ENCODE peak calls at places on chromosomes 2 and 18, in seven cellular contexts. L is H1, G is left lung, I is RWPE1, E is kidney, U is testis, O is esophagus squamous epithelium. P is an unnamed sample.

GRCh38 chr18:48675330-48675761 is 136.5 kb downstream of the CTIF start:
- DNase-seq in L (peak), G (peak), I (peak), E (peak), U (peak), O (peak), P (peak)

GRCh38 chr2:156901373-156902031 is 356.0 kb upstream of the GALNT5 start:
- DNase-seq in L (no peak), G (no peak), I (no peak), E (no peak), U (no peak), O (no peak), P (peak)

GRCh38 chr2:154392256-154392655 is 306.2 kb upstream of the KCNJ3 start:
- DNase-seq in L (no peak), G (no peak), I (no peak), E (no peak), U (no peak), O (no peak), P (no peak)

GRCh38 chr2:223414646-223415045 is 187.5 kb downstream of the SCG2 start:
- DNase-seq in L (no peak), G (no peak), I (no peak), E (peak), U (peak), O (no peak), P (peak)

GRCh38 chr2:201260302-201260800 is at the start of gene CASP8:
- DNase-seq in L (no peak), G (no peak), I (peak), E (no peak), U (no peak), O (no peak), P (peak)

GRCh38 chr2:177983183-177983788 is 89.3 kb downstream of the PDE11A start:
- DNase-seq in L (no peak), G (no peak), I (peak), E (no peak), U (peak), O (no peak), P (peak)

GRCh38 chr2:237060518-237061312 is 25.0 kb upstream of the COPS8 start:
- DNase-seq in L (peak), G (no peak), I (peak), E (no peak), U (peak), O (no peak), P (peak)

GRCh38 chr18:45821021-45821420 is 4.5 kb upstream of the SIGLEC15 start:
- DNase-seq in L (no peak), G (no peak), I (no peak), E (no peak), U (no peak), O (no peak), P (no peak)

GRCh38 chr2:108640731-108641130 is 78.6 kb upstream of the RANBP2 start:
- DNase-seq in L (no peak), G (no peak), I (peak), E (no peak), U (no peak), O (no peak), P (peak)

GRCh38 chr2:42386684-42387083 is 25.7 kb upstream of the COX7A2L start:
- DNase-seq in L (no peak), G (no peak), I (no peak), E (no peak), U (no peak), O (no peak), P (peak)
- TF ChIP-seq CTCF in L (peak), G (peak), I (no peak), E (no peak), U (no peak), O (no peak), P (peak)

GRCh38 chr2:142734770-142735169 is 142.7 kb upstream of the KYNU start:
- DNase-seq in L (no peak), G (no peak), I (no peak), E (no peak), U (no peak), O (no peak), P (no peak)

DNA sequence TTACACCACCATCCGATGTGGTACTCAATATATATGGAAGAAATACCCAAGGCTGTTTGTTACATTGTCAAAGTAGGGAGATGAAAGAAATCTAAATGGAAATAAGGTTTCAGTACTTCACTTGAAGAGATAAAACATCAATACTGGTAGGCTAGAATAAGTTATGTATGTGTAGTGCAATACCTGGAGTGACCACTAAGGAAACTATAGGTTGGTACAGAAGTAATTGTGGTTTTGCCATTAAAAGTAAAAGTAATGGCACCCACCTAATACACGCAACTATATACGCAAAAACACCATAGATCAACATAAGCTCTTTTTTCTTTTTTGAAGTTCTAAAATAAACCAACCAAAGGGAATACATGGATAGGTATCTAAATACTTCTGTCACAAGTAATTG is 143.2 kb upstream of the KYNU start:
- DNase-seq in L (no peak), G (no peak), I (no peak), E (no peak), U (no peak), O (no peak), P (no peak)
- TF ChIP-seq CTCF in L (no peak), G (no peak), I (no peak), E (no peak), U (no peak), O (no peak), P (peak)

GRCh38 chr2:19508-19907 is 26.8 kb downstream of the FAM110C start:
- DNase-seq in L (no peak), G (no peak), I (no peak), E (no peak), U (no peak), O (no peak), P (no peak)

GRCh38 chr2:24122-24521 is 22.2 kb downstream of the FAM110C start:
- DNase-seq in L (no peak), G (no peak), I (no peak), E (no peak), U (no peak), O (no peak), P (no peak)

GRCh38 chr2:23283-23682 is 23.0 kb downstream of the FAM110C start:
- DNase-seq in L (no peak), G (no peak), I (no peak), E (no peak), U (no peak), O (no peak), P (no peak)

DNA sequence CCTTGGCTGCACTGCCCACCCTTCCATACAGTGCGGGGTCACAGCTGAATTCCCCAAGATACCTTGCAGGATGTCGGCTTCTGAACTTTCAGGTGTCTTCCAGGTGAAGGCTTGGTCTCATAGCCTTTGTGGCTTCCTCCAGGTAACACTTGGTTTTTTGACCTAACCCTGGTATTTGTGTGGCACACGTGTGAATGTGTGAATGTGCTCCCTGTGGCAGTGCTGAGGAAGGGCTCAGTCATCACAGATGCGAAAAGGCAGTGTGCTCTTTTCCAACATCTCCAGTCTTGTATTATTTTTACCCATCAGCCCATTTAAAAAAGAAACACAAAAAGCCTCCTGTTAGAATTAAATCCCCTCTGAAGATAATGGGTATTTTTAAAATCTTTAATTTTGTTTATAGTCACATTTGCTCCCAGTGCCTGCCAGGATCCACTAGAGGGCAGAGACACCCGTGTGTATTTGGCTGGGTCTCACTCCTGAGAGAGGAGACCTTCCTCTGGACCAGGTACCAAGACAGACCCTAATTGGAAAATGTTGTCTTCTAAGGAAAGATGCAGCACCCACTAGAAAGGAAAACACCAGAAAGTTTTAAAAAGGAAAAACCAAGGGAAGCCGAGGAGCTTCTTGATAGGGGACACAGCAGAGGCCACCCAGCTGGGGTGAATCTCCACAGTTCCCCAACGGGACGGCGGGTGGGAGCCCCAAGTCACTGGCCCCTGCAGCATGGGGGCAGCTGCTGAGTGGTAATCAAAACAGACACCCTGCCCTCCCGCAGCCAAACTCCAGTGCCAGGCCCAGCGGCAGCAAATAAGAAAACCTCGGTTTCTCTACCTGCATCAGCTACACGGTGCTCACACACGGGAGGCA is 27.7 kb downstream of the FAM110C start:
- DNase-seq in L (no peak), G (no peak), I (no peak), E (peak), U (no peak), O (no peak), P (peak)
- TF ChIP-seq CTCF in L (peak), G (peak), I (peak), E (peak), U (no peak), O (peak), P (peak)

GRCh38 chr18:39795350-39795749 is 2159.7 kb upstream of the PIK3C3 start:
- DNase-seq in L (no peak), G (no peak), I (no peak), E (no peak), U (no peak), O (no peak), P (no peak)
- TF ChIP-seq CTCF in L (peak), G (no peak), I (no peak), E (no peak), U (no peak), O (no peak), P (no peak)

GRCh38 chr2:88967844-88968243 is 276.4 kb downstream of the RPIA start:
- DNase-seq in L (no peak), G (no peak), I (peak), E (no peak), U (no peak), O (no peak), P (peak)
- TF ChIP-seq CTCF in L (peak), G (no peak), I (no peak), E (no peak), U (no peak), O (no peak), P (peak)

GRCh38 chr2:147046473-147046872 is 798.4 kb upstream of the ACVR2A start:
- DNase-seq in L (no peak), G (no peak), I (no peak), E (no peak), U (no peak), O (no peak), P (no peak)

GRCh38 chr2:147040585-147041494 is 804.0 kb upstream of the ACVR2A start:
- DNase-seq in L (no peak), G (no peak), I (no peak), E (no peak), U (no peak), O (no peak), P (no peak)

GRCh38 chr2:147049888-147050446 is 794.9 kb upstream of the ACVR2A start:
- DNase-seq in L (no peak), G (no peak), I (no peak), E (no peak), U (no peak), O (no peak), P (no peak)

DNA sequence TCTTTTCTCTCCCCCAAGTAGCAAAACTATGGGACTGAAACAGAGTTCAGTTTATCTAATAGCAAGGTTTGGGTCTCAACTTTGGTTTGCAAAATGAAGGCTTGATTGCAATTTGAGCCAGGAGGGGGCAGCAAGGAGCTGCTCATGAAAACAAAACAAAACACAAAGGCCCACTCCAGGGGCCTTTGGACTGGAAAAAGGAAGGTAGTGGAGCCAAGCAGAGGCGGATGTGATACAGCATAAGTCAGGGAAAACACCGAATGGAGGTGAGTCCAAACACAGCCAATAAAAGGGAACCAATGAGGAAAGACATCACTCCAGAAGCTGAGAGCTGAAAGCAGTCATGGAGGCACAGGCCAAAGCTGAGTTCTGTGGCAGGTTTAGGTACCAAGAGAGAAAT is 799.7 kb upstream of the ACVR2A start:
- DNase-seq in L (peak), G (no peak), I (no peak), E (no peak), U (peak), O (no peak), P (peak)
- TF ChIP-seq CTCF in L (peak), G (peak), I (peak), E (peak), U (no peak), O (peak), P (peak)

DNA sequence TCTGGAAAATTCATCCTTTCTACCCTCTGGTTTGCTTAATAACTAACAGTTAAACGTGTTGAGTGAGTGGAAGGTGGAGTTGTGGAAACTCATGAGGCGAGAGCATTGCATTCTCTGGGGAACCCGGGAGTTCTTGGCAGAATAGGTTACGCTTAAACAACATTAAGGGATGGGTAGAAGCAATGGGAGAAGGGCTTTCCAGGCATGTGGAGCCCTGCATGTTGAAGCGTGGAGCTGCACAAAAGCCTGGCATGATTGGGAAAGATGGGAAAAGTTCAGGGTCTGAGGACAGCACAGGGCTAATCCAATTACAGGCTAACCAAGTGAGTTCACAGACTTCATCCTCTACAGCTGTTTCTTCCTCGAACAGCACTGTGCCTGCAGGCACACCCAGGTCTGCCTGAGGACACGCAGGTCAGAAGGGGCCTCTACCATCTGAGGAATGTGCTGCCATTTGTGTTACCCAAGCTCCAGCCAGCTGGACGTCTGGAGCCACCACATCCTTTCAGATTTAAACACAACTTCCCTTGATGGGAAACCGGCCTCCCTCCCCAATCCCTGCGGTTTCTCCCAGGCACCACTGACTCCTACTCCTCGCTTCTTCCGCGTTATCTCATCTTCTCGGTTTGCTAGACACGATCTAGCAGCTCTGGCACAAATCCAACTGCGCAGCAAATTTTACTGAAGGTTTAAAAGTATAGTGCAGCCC is 164.2 kb downstream of the ANTXR1 start:
- DNase-seq in L (peak), G (peak), I (no peak), E (peak), U (peak), O (no peak), P (peak)
- TF ChIP-seq CTCF in L (no peak), G (no peak), I (no peak), E (no peak), U (no peak), O (no peak), P (no peak)

P was measured in choroid plexus epithelial cell.